ENCODE peak calls at places on chromosomes 4 and X, in eight cellular contexts. B is omental fat pad, P is GM10248, W is choroid plexus epithelial cell, Y is lower leg skin, J is astrocyte of the spinal cord, L is transverse colon, Q is Calu3. Z is an unnamed sample.

GRCh38 chr4:139243448-139244365 is 36.3 kb downstream of the MGARP start:
- DNase-seq in B (no peak), P (no peak), W (peak), Y (peak), J (peak), L (no peak), Q (no peak), Z (no peak)

GRCh38 chrX:139201924-139202323 is 328.6 kb upstream of the F9 start:
- DNase-seq in B (no peak), P (no peak), W (no peak), Y (no peak), J (no peak), L (no peak), Q (no peak), Z (no peak)

GRCh38 chrX:71107762-71108360 is 1.3 kb upstream of the CXorf65 start:
- DNase-seq in B (no peak), P (no peak), W (no peak), Y (no peak), J (no peak), L (no peak), Q (no peak), Z (no peak)

GRCh38 chrX:133590703-133591505 is 175.6 kb upstream of the GPC4 start:
- DNase-seq in B (no peak), P (no peak), W (peak), Y (no peak), J (no peak), L (no peak), Q (no peak), Z (no peak)

GRCh38 chr4:168877779-168878491 is 132.1 kb downstream of the CBR4 start:
- DNase-seq in B (no peak), P (peak), W (no peak), Y (no peak), J (no peak), L (no peak), Q (peak), Z (peak)

GRCh38 chr4:3324093-3324815 is 31.4 kb downstream of the RGS12 start:
- DNase-seq in B (no peak), P (no peak), W (no peak), Y (no peak), J (no peak), L (no peak), Q (no peak), Z (peak)

GRCh38 chr4:160233141-160233540 is 1130.3 kb downstream of the RAPGEF2 start:
- DNase-seq in B (no peak), P (no peak), W (no peak), Y (no peak), J (no peak), L (no peak), Q (no peak), Z (peak)

GRCh38 chrX:129875669-129876068 is 30.3 kb upstream of the UTP14A start:
- DNase-seq in B (no peak), P (no peak), W (peak), Y (no peak), J (peak), L (no peak), Q (peak), Z (no peak)

GRCh38 chr4:73770917-73771316 is 30.5 kb downstream of the CXCL8 start:
- DNase-seq in B (no peak), P (no peak), W (no peak), Y (no peak), J (no peak), L (peak), Q (no peak), Z (no peak)

GRCh38 chrX:41824551-41824950 is 98.8 kb downstream of the CASK start:
- DNase-seq in B (no peak), P (no peak), W (peak), Y (no peak), J (peak), L (no peak), Q (peak), Z (no peak)

GRCh38 chrX:122626871-122627270 is 557.2 kb upstream of the GRIA3 start:
- DNase-seq in B (no peak), P (no peak), W (no peak), Y (no peak), J (no peak), L (no peak), Q (no peak), Z (no peak)
- TF ChIP-seq CTCF in B (no peak), P (no peak), W (no peak), Y (no peak), J (no peak), L (no peak), Q (no peak), Z (no peak)

GRCh38 chr4:182809417-182810102 is 107.6 kb downstream of the DCTD start:
- DNase-seq in B (no peak), P (no peak), W (peak), Y (no peak), J (no peak), L (no peak), Q (no peak), Z (no peak)
- TF ChIP-seq CTCF in B (no peak), P (peak), W (peak), Y (no peak), J (no peak), L (no peak), Q (no peak), Z (peak)

GRCh38 chrX:86348669-86349068 is 200.4 kb downstream of the DACH2 start:
- DNase-seq in B (no peak), P (no peak), W (no peak), Y (no peak), J (no peak), L (no peak), Q (no peak), Z (peak)
- TF ChIP-seq CTCF in B (no peak), P (no peak), W (no peak), Y (no peak), J (no peak), L (no peak), Q (no peak), Z (peak)

GRCh38 chrX:136168929-136169735 is 21.8 kb downstream of the FHL1 start:
- DNase-seq in B (no peak), P (no peak), W (peak), Y (no peak), J (peak), L (peak), Q (peak), Z (peak)

GRCh38 chrX:136162827-136163427 is 15.6 kb downstream of the FHL1 start:
- DNase-seq in B (no peak), P (peak), W (peak), Y (no peak), J (peak), L (peak), Q (peak), Z (peak)

GRCh38 chrX:136170109-136170800 is 22.9 kb downstream of the FHL1 start:
- DNase-seq in B (no peak), P (no peak), W (peak), Y (no peak), J (peak), L (no peak), Q (no peak), Z (no peak)

GRCh38 chrX:136163694-136164093 is 16.4 kb downstream of the FHL1 start:
- DNase-seq in B (no peak), P (no peak), W (no peak), Y (no peak), J (no peak), L (no peak), Q (no peak), Z (no peak)

GRCh38 chrX:136166221-136166855 is 19.0 kb downstream of the FHL1 start:
- DNase-seq in B (no peak), P (no peak), W (peak), Y (no peak), J (peak), L (no peak), Q (peak), Z (peak)
- TF ChIP-seq CTCF in B (no peak), P (peak), W (peak), Y (no peak), J (peak), L (peak), Q (no peak), Z (peak)

Z was measured in neural progenitor cell.